ENCODE peak calls at places on chromosomes 1 and 21, in ten cellular contexts. Y is HepG2, C is K562, M is GM12891, R is A549, L is body of pancreas, H is tibial nerve, S is GM12892, I is breast epithelium, E is NB4. Z is an unnamed sample.

GRCh38 chr1:66705100-66705499 is 47.2 kb upstream of the DYNLT5 start:
- DNase-seq in Y (peak), C (no peak), M (no peak), R (peak), L (no peak), H (no peak), S (no peak), I (no peak), E (no peak), Z (no peak)

GRCh38 chr1:215845224-215845902 is 278.3 kb downstream of the KCTD3 start:
- DNase-seq in Y (no peak), C (no peak), M (no peak), R (no peak), L (no peak), H (no peak), S (no peak), I (no peak), E (no peak), Z (no peak)

GRCh38 chr1:216346521-216346920 is 76.7 kb downstream of the USH2A start:
- DNase-seq in Y (no peak), C (no peak), M (no peak), R (no peak), L (no peak), H (no peak), S (no peak), I (no peak), E (no peak), Z (no peak)

GRCh38 chr21:18053151-18053550 is 191.5 kb upstream of the CHODL start:
- DNase-seq in Y (no peak), C (no peak), M (no peak), R (no peak), L (no peak), H (no peak), S (no peak), I (no peak), E (no peak), Z (no peak)

GRCh38 chr1:241553886-241554592 is 21.9 kb downstream of the KMO start:
- DNase-seq in Y (no peak), C (no peak), M (no peak), R (no peak), L (no peak), H (no peak), S (no peak), I (no peak), E (no peak), Z (no peak)

GRCh38 chr21:29018540-29018939 is 609 bp downstream of the RWDD2B start:
- DNase-seq in Y (no peak), C (peak), M (no peak), R (no peak), L (no peak), H (no peak), S (no peak), I (no peak), E (peak), Z (peak)

GRCh38 chr1:94820918-94821317 is 761 bp downstream of the SLC44A3 start:
- DNase-seq in Y (no peak), C (no peak), M (no peak), R (no peak), L (no peak), H (no peak), S (no peak), I (no peak), E (no peak), Z (no peak)

GRCh38 chr1:198860371-198860770 is 221.5 kb downstream of the PTPRC start:
- DNase-seq in Y (no peak), C (no peak), M (no peak), R (no peak), L (no peak), H (no peak), S (no peak), I (no peak), E (no peak), Z (no peak)

GRCh38 chr1:32878637-32879041 is 7.7 kb upstream of the HPCA start:
- DNase-seq in Y (no peak), C (no peak), M (no peak), R (no peak), L (no peak), H (no peak), S (no peak), I (no peak), E (no peak), Z (no peak)

GRCh38 chr1:15168479-15168878 is 14.9 kb downstream of the TMEM51 start:
- DNase-seq in Y (no peak), C (no peak), M (no peak), R (peak), L (no peak), H (no peak), S (no peak), I (no peak), E (no peak), Z (no peak)
- TF ChIP-seq POLR2A in Y (no peak), C (no peak), M (no peak), R (no peak), L (no peak), H (no peak), S (no peak), I (no peak), E (no peak), Z (no peak)

GRCh38 chr1:165827199-165828102 is at the start of gene UCK2:
- DNase-seq in Y (peak), C (peak), M (peak), R (peak), L (peak), H (peak), S (peak), I (peak), E (peak), Z (peak)
- TF ChIP-seq POLR2A in Y (peak), C (peak), M (peak), R (peak), L (peak), H (peak), S (peak), I (no peak), E (peak), Z (peak)

DNA sequence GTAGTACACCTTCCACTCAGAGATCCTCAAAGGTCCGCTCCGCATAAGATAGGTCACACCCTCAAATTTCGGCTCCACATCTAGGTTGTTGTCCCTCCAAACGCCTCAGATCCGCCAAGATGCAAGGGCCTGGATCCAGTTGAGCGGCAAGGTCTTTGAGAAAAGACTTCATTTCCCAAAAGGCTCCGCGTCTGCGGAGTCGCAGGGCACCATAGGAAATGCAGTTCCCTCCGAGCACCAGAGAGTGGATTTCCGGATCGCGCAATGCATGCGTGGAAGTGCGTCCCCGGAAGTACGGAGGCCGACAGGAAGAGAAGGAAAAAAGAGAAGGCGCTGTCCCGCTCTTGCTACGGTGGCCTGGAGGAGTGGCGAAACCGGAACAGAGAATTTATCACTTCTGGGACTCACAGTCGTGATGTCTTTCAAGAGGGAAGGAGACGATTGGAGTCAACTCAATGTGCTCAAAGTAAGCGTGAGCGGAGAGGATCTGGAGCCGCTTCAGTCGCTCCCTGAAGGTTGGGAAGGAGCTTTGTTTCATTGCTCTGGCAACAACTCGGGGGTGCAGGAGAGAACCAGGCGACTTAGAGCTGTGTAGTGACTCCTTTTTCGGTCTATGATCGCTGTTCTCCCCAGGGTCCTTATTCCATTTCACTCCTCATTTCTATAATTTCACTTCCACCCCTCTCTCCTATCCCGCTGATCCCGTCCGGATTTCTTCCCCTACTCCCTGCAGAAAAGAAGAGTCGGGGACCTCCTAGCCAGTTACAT is at the start of the genes LYSMD1 and SCNM1:
- DNase-seq in Y (peak), C (peak), M (peak), R (peak), L (peak), H (peak), S (peak), I (peak), E (peak), Z (peak)
- TF ChIP-seq POLR2A in Y (peak), C (peak), M (peak), R (peak), L (peak), H (no peak), S (peak), I (no peak), E (peak), Z (peak)

DNA sequence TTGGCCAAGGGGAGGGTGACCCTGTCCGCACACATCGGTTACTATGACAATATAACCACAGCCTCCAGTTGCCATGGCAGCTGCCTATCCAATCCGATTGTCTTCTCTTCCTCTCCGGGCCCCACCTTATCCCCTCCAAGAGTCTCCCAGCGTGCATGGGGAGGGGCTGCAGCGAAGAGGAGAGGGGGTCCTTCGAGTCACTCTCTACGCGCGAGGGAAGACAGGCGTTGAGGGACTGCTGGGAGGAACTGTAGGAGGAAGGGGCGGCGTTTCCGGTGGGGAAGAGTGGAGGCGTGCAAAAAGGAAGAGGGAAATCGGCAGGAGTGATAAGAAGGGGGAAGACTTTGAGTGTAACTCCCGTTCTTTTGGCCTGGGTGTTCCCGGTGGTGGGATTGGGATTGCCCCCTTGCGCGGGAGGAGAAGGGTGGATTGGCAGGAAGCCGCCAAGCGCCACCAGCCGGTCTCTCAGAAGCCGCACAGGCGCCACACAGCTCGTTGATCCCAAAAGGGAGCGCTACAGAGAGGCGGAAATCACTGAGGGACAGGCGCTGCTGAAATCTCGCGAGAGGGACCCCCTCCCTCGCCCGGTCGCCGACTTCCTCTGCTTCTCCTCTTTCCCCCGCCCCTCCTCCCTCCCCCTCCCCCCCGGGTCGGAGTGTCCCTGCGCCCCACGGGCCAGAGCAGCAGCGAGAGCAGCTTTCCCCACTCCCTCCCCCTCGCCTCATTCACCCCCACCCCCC is 381 bp upstream of the SMG7 start:
- DNase-seq in Y (peak), C (peak), M (peak), R (peak), L (peak), H (peak), S (peak), I (peak), E (peak), Z (peak)
- TF ChIP-seq POLR2A in Y (peak), C (no peak), M (peak), R (peak), L (no peak), H (peak), S (no peak), I (no peak), E (peak), Z (peak)

DNA sequence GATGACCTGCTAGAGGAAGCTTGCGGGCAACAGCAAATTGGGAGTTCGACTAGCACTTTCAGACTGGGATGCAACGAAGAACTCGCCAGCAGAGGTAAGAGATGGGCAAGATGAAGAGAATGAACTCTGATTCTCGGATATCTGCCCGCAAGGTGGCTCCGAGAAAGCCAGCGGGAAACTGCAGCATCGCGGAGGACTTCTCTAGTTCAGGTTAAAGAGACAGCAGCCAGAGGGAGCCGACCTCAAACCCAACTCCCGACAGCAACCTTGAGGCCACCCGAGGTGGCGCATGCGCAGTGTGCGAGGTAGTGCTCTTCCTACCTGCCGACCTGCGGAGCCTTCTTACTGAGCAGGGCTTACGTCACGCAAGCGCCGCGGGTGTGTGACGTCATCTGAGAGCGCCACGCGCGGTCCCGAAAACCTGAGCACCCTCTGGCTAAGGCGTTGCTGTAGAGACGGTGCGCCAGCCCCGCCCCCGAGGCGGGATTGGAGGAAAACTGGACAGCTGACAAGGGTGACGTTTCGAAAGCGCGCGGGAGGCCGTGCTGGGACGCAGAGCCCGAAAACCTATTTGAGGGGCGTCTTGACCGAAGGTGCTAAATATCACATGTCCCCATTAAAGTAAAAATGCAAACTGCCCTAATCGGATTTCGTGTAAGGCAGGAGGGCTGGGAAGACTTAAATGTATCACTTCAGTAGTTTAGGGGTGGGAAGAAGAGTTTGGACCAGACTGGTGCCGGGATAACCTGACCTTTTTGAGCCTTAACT is 110.5 kb upstream of the SLC25A33 start:
- DNase-seq in Y (peak), C (peak), M (peak), R (peak), L (peak), H (peak), S (peak), I (peak), E (peak), Z (peak)
- TF ChIP-seq POLR2A in Y (peak), C (peak), M (peak), R (peak), L (peak), H (peak), S (peak), I (peak), E (peak), Z (peak)

GRCh38 chr1:156601122-156601830 is at the start of gene GPATCH4:
- DNase-seq in Y (peak), C (peak), M (no peak), R (peak), L (peak), H (peak), S (no peak), I (peak), E (peak), Z (peak)

GRCh38 chr1:156600733-156601121 is 552 bp downstream of the GPATCH4 start:
- DNase-seq in Y (no peak), C (no peak), M (no peak), R (no peak), L (no peak), H (no peak), S (no peak), I (no peak), E (peak), Z (no peak)

GRCh38 chr1:156598125-156598524 is 3.2 kb downstream of the GPATCH4 start:
- DNase-seq in Y (no peak), C (no peak), M (no peak), R (no peak), L (no peak), H (no peak), S (no peak), I (no peak), E (no peak), Z (no peak)

GRCh38 chr1:156599811-156600210 is 1.5 kb downstream of the GPATCH4 start:
- DNase-seq in Y (peak), C (peak), M (no peak), R (peak), L (no peak), H (no peak), S (no peak), I (no peak), E (peak), Z (peak)

DNA sequence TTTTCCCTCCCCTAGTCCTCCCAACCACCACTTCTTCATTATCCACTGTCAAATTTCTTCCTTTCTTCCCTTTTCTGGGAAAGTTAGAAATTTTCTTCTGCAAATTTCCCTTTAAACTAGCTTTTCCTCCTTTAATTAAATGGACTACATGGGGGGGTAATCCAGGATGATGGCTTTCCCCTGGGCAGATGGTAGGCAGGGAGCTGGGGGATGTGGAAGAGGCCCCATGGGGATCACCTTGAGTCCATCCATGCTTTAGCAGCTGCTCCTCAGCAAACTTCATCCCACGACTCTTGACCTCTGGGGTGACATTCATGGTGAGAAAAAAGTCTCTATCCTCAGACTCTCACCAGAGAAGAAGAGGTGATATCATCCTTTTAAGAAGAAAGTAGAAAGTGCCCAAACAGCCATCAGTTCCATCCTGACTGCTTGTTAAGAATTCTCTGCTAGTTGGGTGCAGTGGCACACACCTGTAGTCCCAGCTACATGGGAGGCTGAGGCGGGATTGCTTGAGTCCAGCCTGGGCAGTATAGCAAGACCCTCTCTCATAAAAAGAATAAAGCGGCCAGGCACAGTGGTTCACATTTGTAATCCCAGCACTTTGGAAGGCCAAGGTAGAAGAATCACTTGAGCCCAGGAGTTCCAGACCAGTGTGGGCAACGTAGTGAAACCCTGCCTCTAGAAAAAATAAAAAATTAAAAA is 2.4 kb downstream of the GPATCH4 start:
- DNase-seq in Y (no peak), C (no peak), M (no peak), R (no peak), L (no peak), H (no peak), S (no peak), I (no peak), E (no peak), Z (no peak)
- TF ChIP-seq POLR2A in Y (no peak), C (no peak), M (no peak), R (no peak), L (no peak), H (no peak), S (no peak), I (no peak), E (no peak), Z (no peak)

DNA sequence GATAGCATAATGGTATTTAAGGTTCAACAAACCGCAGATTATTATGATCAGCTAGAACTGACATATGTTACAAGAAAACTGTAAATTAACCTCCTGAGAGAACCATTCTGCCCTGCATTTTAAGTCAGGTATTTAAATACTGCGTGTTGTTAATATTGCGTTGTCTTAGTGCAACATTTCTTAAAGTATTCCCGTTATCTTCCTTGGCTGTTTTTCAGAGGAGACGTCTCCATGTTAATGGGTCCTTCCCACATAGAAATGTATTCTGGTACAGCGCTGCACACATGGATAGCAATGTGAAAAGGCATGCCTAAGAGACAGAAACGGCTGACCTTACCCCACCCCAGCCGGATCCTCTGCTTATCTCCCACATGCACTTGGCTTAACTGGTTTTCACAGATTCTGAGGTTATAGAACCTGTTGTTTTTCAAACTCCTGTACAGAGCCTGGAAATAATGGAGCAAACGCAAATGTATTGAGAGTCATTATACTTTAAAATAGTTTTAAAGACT is 22.8 kb upstream of the DEGS1 start:
- DNase-seq in Y (no peak), C (peak), M (no peak), R (no peak), L (no peak), H (no peak), S (no peak), I (no peak), E (no peak), Z (peak)
- TF ChIP-seq POLR2A in Y (no peak), C (no peak), M (no peak), R (no peak), L (no peak), H (no peak), S (no peak), I (no peak), E (no peak), Z (peak)

GRCh38 chr1:58773406-58773840 is 10.4 kb downstream of the JUN start:
- DNase-seq in Y (no peak), C (no peak), M (no peak), R (no peak), L (peak), H (peak), S (no peak), I (peak), E (peak), Z (no peak)
- TF ChIP-seq POLR2A in Y (no peak), C (no peak), M (no peak), R (no peak), L (peak), H (no peak), S (peak), I (no peak), E (no peak), Z (no peak)

DNA sequence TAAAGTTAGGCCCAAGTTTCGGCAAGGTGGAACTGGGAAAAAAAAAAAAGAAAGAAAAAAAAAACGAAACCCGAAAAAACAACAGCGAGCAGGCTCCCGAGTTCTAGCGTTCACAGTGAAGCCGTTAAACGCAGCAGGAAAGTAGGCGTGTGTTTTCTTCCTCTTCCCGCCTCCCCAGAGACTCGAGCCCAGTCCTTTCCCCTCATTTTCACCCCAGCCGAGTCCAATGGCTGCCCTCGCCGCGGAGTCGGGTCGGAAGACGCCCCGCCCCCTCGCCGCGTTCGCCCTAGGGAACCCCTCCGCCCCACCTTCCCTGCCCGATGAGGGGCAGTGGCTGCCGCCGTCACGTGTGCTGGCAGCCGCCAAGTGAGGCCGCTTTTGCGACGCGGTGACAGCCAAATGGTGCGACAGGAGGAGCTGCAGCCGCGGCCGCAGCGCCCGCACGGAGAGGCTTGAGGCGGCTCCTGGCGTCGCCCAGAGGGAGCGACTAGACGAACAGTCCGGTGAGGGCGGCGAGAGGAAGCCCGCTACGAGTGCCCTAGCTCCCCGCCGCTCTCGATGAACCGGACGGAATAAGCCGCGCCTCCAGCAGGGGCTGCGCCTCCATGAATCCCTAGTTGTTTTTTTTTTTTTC is at the start of gene PKN2:
- DNase-seq in Y (peak), C (peak), M (peak), R (peak), L (peak), H (peak), S (peak), I (peak), E (peak), Z (peak)
- TF ChIP-seq POLR2A in Y (peak), C (peak), M (peak), R (peak), L (peak), H (peak), S (peak), I (no peak), E (peak), Z (peak)

Z was measured in erythroblast.